ENCODE peak calls at places on chromosomes 11 and 22, in four cellular contexts. D, B, C and S are unnamed samples.

GRCh38 chr11:60950024-60950423 is 2.0 kb downstream of the SLC15A3 start:
- DNase-seq in D (no peak), B (no peak), C (no peak), S (no peak)

GRCh38 chr11:69240332-69241074 is 53.5 kb upstream of the MYEOV start:
- DNase-seq in D (no peak), B (no peak), C (no peak), S (no peak)

GRCh38 chr11:112613051-112613972 is 347.9 kb upstream of the NCAM1 start:
- DNase-seq in D (no peak), B (peak; percentile 23), C (no peak), S (peak; percentile 58)

GRCh38 chr11:112797072-112797471 is 164.1 kb upstream of the NCAM1 start:
- DNase-seq in D (no peak), B (no peak), C (no peak), S (no peak)

GRCh38 chr11:107844041-107844440 is 14.5 kb downstream of the SLC35F2 start:
- DNase-seq in D (no peak), B (no peak), C (no peak), S (no peak)

GRCh38 chr22:41264408-41264941 is 21.5 kb downstream of the RANGAP1 start:
- DNase-seq in D (no peak), B (no peak), C (no peak), S (no peak)

GRCh38 chr11:130478881-130479280 is 30.4 kb downstream of the ADAMTS15 start:
- DNase-seq in D (no peak), B (no peak), C (no peak), S (no peak)

GRCh38 chr11:79173615-79174014 is 267.2 kb downstream of the TENM4 start:
- DNase-seq in D (no peak), B (no peak), C (no peak), S (no peak)

GRCh38 chr11:103488021-103488420 is 378.8 kb downstream of the DYNC2H1 start:
- DNase-seq in D (no peak), B (no peak), C (no peak), S (no peak)

GRCh38 chr11:10490398-10491232 is 35.6 kb downstream of the AMPD3 start:
- DNase-seq in D (no peak), B (peak; percentile 68), C (peak; percentile 93), S (peak; percentile 89)

GRCh38 chr11:92980291-92980690 is 10.8 kb downstream of the MTNR1B start:
- DNase-seq in D (no peak), B (no peak), C (no peak), S (no peak)

DNA sequence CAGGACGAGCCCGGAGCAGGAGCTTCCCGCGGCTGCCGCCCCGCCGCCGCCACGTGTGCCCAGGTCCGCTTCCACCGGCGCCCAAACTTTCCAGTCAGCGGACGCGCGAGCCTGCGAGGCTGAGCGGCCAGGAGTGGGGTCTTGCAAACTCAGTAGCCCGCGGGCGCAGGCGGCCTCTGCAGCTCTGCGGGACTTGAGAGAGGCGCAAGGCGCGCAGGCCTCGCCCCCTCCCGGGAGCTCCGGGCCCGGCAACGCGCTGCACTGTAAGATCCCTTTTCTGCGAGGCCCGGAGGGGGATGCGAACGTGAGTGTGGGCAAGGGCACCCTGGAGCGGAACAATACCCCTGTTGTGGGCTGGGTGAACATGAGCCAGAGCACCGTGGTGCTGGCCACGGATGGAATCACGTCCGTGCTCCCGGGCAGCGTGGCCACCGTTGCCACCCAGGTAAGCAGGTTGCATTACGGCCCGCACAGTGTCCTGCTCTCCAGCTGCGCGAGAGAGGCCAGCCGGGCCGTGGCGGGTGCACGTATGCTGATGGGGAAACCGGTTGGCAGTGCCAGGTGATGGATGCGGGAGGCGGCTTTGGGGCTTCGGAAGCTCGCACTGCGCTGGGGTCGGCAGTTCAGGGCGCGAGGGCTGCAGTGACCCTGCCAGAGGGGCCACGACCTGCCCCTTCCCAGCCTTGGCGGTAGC is 2.0 kb downstream of the SLC6A5 start:
- DNase-seq in D (no peak), B (no peak), C (no peak), S (no peak)
- TF ChIP-seq EZH2 in D (no peak), B (no peak), C (no peak), S (peak; percentile 68)

DNA sequence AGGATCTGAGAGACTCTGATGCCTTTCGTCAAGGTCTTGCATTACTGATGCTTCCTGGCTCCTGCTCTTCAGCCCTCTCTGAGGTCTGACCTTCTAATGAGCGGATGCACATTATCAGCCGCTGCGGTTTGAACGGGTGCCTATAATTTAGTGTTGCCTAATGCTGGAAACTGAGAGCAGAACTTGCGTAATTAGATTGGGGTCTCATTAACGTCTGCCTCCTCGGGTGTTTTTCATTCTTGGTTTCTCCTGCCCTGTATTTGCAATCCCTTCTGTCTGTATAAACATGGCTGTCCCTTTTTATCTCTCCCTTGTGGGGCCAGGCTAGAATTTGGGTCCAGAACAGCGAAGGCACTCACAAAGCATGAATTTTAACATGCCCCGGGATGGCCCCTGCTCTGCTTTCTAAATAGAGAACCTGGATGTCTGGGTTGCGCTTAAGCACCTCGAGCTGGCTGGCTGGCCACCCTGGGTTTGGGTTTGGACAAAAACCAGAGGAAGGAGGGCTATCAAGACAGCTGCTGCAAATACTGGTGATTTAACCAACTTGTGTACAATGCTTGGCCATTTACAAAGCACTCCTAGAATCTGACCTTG is 118.6 kb downstream of the TIMP3 start:
- DNase-seq in D (no peak), B (no peak), C (no peak), S (no peak)
- TF ChIP-seq MYC in D (no peak), B (no peak), C (no peak), S (no peak)

DNA sequence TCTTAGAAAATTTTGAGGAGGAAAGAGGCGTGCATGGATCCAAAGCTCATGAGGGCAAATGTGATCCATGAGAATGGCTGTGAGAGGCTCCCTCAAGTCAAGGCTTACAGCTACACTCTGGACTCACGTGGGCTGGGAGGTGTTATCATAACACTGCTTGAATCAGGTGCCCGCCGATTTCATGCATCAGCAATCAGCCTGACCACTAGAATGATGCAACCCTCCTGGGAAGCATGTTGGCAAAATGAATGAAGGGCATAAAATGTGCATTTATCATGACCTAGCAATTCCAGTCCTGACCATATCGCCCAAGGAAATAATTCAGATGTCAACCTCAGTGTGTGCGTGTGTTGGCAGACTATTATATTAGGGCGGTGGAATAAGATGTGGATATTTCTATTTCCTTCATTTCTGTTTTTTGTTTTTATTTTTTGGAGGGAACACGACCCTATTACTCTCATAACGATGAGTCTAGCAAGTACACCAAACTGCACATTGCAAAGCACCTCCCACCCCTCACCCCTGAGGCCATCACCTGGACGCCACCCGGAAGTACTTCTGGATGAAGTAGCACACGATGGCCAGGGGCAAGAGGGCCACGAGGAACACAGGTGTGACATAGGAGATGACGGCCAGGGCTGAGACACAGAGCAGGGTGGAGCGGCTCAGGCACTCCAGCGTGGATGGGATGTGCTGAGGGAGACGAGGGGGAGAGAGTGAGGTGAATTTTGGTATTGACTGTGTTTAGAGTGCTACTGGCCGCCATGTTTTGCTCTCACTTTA is 15.7 kb upstream of the KCNJ11 start:
- DNase-seq in D (no peak), B (no peak), C (no peak), S (no peak)
- TF ChIP-seq EZH2 in D (no peak), B (no peak), C (no peak), S (no peak)

DNA sequence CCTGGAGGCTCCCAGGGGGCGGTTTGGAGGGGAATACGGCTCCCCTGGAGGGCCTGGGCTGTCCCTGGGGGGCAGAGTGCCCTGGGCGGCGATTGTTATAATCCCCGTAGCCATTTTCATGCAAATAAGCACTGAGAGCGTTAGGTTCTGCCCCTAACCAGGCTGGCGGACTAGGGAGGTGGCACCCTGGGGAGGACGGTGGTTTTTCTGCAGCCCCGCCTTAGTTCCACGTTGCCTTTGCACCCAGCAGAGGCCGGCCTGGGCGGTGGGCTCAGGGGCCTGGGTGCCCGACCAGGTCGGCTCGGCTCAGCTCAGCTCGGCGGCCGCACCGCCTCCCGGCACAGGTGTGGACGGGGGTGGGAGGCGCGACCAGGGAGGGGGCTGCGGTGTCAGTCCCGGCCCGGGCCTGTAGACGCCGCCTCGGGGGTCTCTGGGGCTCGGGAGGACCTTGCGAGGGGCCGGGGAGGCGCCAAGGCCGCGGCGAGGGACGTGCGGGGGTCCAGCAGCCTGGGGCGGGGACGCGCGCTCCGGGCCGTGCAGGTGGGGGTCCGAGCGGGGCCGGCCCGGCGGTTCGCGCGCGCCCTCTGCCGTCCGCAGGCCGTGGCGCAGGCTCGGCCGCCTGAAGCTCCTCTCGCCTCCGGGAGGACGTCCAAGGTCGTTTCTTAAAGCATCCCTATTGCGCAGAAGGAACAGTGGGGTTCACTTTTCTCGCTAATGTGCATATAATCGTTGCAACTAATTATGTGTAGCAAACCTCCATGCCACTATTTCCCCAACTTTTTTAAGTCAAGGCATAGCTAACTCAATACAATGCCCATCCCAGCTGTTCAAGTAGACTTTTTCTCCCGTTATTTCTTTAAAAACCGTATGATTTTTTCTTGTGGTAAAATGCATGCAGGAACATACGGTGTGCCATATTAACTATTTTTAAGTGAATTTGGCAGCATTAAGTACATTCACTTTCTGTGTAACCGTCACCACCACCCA is 2.5 kb upstream of the DUSP8 start:
- DNase-seq in D (no peak), B (no peak), C (peak; percentile 75), S (peak; percentile 40)
- TF ChIP-seq MYC in D (no peak), B (no peak), C (no peak), S (no peak)

GRCh38 chr11:83826078-83826477 is 539.9 kb upstream of the CCDC90B start:
- DNase-seq in D (no peak), B (no peak), C (no peak), S (no peak)

GRCh38 chr11:83827940-83828554 is 541.9 kb upstream of the CCDC90B start:
- DNase-seq in D (no peak), B (peak; percentile 42), C (peak; percentile 30), S (peak; percentile 43)

GRCh38 chr11:83827520-83827919 is 541.4 kb upstream of the CCDC90B start:
- DNase-seq in D (no peak), B (no peak), C (no peak), S (no peak)

GRCh38 chr11:83819936-83820549 is 533.9 kb upstream of the CCDC90B start:
- DNase-seq in D (no peak), B (peak; percentile 43), C (peak; percentile 39), S (peak; percentile 65)

GRCh38 chr11:83823461-83824025 is 537.4 kb upstream of the CCDC90B start:
- DNase-seq in D (no peak), B (no peak), C (no peak), S (peak; percentile 14)
- TF ChIP-seq EZH2 in D (no peak), B (no peak), C (no peak), S (no peak)

DNA sequence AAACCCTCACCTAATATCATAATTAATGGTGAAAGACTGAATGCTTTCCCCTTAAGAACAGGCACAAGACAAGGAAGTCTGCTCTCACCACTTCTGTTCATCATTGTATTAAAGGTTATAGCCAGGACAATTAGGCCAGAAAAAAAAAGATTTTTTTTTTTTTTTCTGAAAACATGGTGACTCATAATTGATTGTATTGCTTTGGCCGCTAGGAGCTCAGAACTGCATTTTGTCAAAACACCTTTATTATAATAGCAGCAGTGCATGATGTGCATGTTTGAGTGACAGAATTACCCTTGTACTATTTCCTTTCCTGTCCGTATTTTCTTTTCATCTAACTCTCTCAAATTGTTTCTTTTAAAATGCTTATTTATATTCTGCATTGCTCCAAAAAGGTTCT is 98.1 kb downstream of the RNF169 start:
- DNase-seq in D (no peak), B (no peak), C (no peak), S (peak; percentile 78)
- TF ChIP-seq MYC in D (no peak), B (no peak), C (no peak), S (no peak)

DNA sequence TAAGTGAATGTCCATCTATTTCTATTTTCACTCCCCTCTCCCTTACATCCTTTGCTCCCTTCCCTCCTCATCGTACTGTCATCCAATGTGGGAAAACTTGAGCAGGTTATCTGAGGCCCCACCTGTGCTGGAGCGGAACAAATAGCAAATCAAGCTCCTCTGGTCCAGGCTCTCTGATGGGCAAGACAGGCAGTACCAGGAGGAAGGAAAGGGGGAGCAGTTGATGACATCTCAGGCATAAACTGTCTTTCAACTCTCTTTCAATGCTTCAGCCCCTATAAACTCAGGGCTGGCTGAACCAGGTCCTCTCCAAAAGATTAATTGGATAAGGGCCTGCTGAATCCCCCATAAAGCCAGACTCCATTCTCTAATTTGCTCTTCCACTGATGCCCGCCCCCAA is 1.5 kb upstream of the CCKBR start:
- DNase-seq in D (no peak), B (no peak), C (no peak), S (no peak)
- TF ChIP-seq EZH2 in D (no peak), B (no peak), C (no peak), S (no peak)